ENCODE peak calls at places on chromosomes 16 and 17, in eight cellular contexts. S is left ventricle myocardium inferior; A is A549; I is Right ventricle myocardium superior; F is stimulated activated CD8-positive, alpha-beta memory T cell treated with anti-CD3 and anti-CD28 coated beads, Interleukin-15, amount 100 ng/mL, for 4 hours; P is NCI-H2107; K is nephron progenitor cell; V is memory B cell. H is an unnamed sample.

GRCh38 chr17:40167685-40168261 is 9.5 kb upstream of the RAPGEFL1 start:
- DNase-seq in P (no peak), A (no peak), F (no peak), K (no peak), V (no peak), S (no peak), I (no peak), H (no peak)

GRCh38 chr17:67974598-67975066 is 21.6 kb downstream of the C17orf58 start:
- DNase-seq in K (no peak), F (no peak), P (no peak), S (no peak), V (no peak), I (no peak), A (no peak), H (no peak)

GRCh38 chr17:65163990-65164495 is 26.9 kb downstream of the RGS9 start:
- DNase-seq in V (no peak), K (no peak), A (peak), F (peak), P (no peak), I (no peak), S (no peak), H (peak)

GRCh38 chr17:75228305-75228704 is 22.8 kb downstream of the NUP85 start:
- DNase-seq in V (no peak), S (no peak), P (no peak), I (no peak), A (no peak), K (no peak), F (no peak), H (no peak)

GRCh38 chr16:11035096-11035495 is 90.7 kb downstream of the CLEC16A start:
- DNase-seq in A (no peak), I (no peak), S (no peak), F (no peak), P (no peak), K (no peak), V (no peak), H (no peak)

GRCh38 chr17:67078292-67078691 is 33.9 kb downstream of the CACNG1 start:
- DNase-seq in A (no peak), S (no peak), V (no peak), K (no peak), I (no peak), P (no peak), F (no peak), H (no peak)

GRCh38 chr17:65535777-65536572 is 25.5 kb downstream of the AXIN2 start:
- DNase-seq in S (no peak), V (no peak), P (no peak), A (no peak), K (no peak), I (no peak), F (no peak), H (peak)

GRCh38 chr17:74454197-74455024 is 12.0 kb upstream of the CD300A start:
- DNase-seq in K (peak), S (peak), A (peak), P (peak), I (peak), V (peak), F (no peak), H (peak)

GRCh38 chr16:75378616-75379015 is 54.7 kb downstream of the CFDP1 start:
- DNase-seq in P (no peak), S (no peak), V (no peak), I (no peak), F (no peak), A (no peak), K (no peak), H (no peak)

GRCh38 chr17:38602453-38602852 is 3.3 kb downstream of the SRCIN1 start:
- DNase-seq in F (no peak), S (no peak), A (no peak), I (no peak), P (no peak), K (no peak), V (no peak), H (no peak)

GRCh38 chr17:41678907-41679739 is 9.6 kb upstream of the EIF1 start:
- DNase-seq in A (no peak), I (no peak), F (peak), P (no peak), K (no peak), S (no peak), V (no peak), H (peak)

H was measured in IMR-90.